ENCODE peak calls at places on chromosomes 5 and 9, in four cellular contexts. I, P, M and D are unnamed samples.
A peak's percentile ranks its signal among the peaks of the same experiment; 100 is the strongest.

GRCh38 chr9:93093449-93094293 is 2.3 kb upstream of the CARD19 start:
- DNase-seq in I (no peak), P (no peak), M (no peak), D (no peak)

GRCh38 chr9:99000480-99001395 is 57.0 kb downstream of the COL15A1 start:
- DNase-seq in I (peak; percentile 69), M (peak; percentile 65), P (peak; percentile 46), D (peak; percentile 82)

GRCh38 chr9:136147890-136148714 is 29.4 kb upstream of the TMEM250 start:
- DNase-seq in P (no peak), M (no peak), I (no peak), D (no peak)

GRCh38 chr5:33046091-33046490 is 335.0 kb downstream of the NPR3 start:
- DNase-seq in I (no peak), P (no peak), M (no peak), D (no peak)

GRCh38 chr5:73890569-73890968 is 264.6 kb downstream of the ARHGEF28 start:
- DNase-seq in P (no peak), M (no peak), I (no peak), D (no peak)

GRCh38 chr5:112202694-112203093 is 216.4 kb downstream of the EPB41L4A start:
- DNase-seq in M (no peak), I (no peak), P (no peak), D (peak; percentile 32)

GRCh38 chr5:54180616-54181015 is 129.8 kb downstream of the ARL15 start:
- DNase-seq in M (no peak), I (no peak), P (no peak), D (no peak)

GRCh38 chr5:38382898-38383297 is 124.5 kb downstream of the EGFLAM start:
- DNase-seq in M (peak; percentile 59), P (peak; percentile 83), I (peak; percentile 22), D (peak; percentile 82)

GRCh38 chr5:53779541-53779981 is 219.1 kb downstream of the NDUFS4 start:
- DNase-seq in M (no peak), P (no peak), I (no peak), D (peak; percentile 56)

GRCh38 chr9:85900504-85901201 is 40.3 kb upstream of the NAA35 start:
- DNase-seq in M (peak; percentile 38), P (peak; percentile 63), I (no peak), D (peak; percentile 63)

GRCh38 chr9:118183571-118183970 is 479.4 kb downstream of the TLR4 start:
- DNase-seq in I (no peak), P (no peak), M (no peak), D (no peak)

GRCh38 chr9:94586814-94587213 is 6.8 kb downstream of the FBP2 start:
- DNase-seq in P (no peak), I (no peak), M (no peak), D (peak; percentile 50)

GRCh38 chr5:53613036-53613435 is 52.6 kb downstream of the NDUFS4 start:
- DNase-seq in I (no peak), P (no peak), M (no peak), D (no peak)

GRCh38 chr9:127036437-127036836 is 86.0 kb downstream of the ANGPTL2 start:
- DNase-seq in I (no peak), M (no peak), P (no peak), D (no peak)

GRCh38 chr5:79202076-79202475 is 33.9 kb upstream of the JMY start:
- DNase-seq in P (no peak), I (no peak), M (no peak), D (peak; percentile 76)

GRCh38 chr9:4640027-4640426 is 22.1 kb upstream of the PLPP6 start:
- DNase-seq in P (no peak), M (no peak), I (no peak), D (peak; percentile 25)

GRCh38 chr5:153749941-153750340 is 259.5 kb downstream of the GRIA1 start:
- DNase-seq in P (no peak), M (no peak), I (peak; percentile 30), D (no peak)

GRCh38 chr5:77972545-77973252 is 196.6 kb upstream of the TBCA start:
- DNase-seq in M (peak; percentile 63), I (no peak), P (no peak), D (no peak)

GRCh38 chr5:147487031-147487750 is 22.7 kb downstream of the DPYSL3 start:
- DNase-seq in M (no peak), P (no peak), I (no peak), D (no peak)

GRCh38 chr5:61277190-61277589 is 54.9 kb upstream of the ZSWIM6 start:
- DNase-seq in M (peak; percentile 35), P (peak; percentile 52), I (no peak), D (no peak)

GRCh38 chr5:108919591-108920326 is 172.1 kb downstream of the FER start:
- DNase-seq in I (no peak), M (peak; percentile 15), P (no peak), D (no peak)

GRCh38 chr5:79702606-79703380 is 13.2 kb downstream of the CMYA5 start:
- DNase-seq in M (peak; percentile 35), I (no peak), P (peak; percentile 39), D (peak; percentile 27)

GRCh38 chr9:116070256-116070914 is 83.2 kb upstream of the PAPPA start:
- DNase-seq in P (no peak), I (no peak), M (no peak), D (no peak)

GRCh38 chr9:132136151-132136892 is 25.5 kb upstream of the NTNG2 start:
- DNase-seq in I (no peak), P (no peak), M (no peak), D (no peak)

GRCh38 chr5:78509884-78510769 is 138.4 kb downstream of the LHFPL2 start:
- DNase-seq in P (peak; percentile 76), I (no peak), M (peak; percentile 75), D (peak; percentile 43)